ENCODE peak calls at places on chromosomes 16 and 17, in four cellular contexts. J is HFF-Myc; Y is GM06990; L is CD8-positive, alpha-beta T cell. Q is an unnamed sample.

GRCh38 chr17:6471531-6472465 is 27.5 kb downstream of the PIMREG start:
- DNase-seq in J (peak), Y (no peak), L (no peak), Q (no peak)

GRCh38 chr17:57255776-57256681 is at the start of gene MSI2:
- DNase-seq in J (peak), Y (peak), L (peak), Q (peak)

GRCh38 chr16:75087040-75087979 is 29.3 kb downstream of the LDHD start:
- DNase-seq in J (peak), Y (no peak), L (no peak), Q (no peak)

GRCh38 chr16:88650749-88651275 is at the start of gene CYBA:
- DNase-seq in J (no peak), Y (peak), L (peak), Q (peak)

GRCh38 chr17:78541488-78542237 is 35.5 kb downstream of the DNAH17 start:
- DNase-seq in J (no peak), Y (no peak), L (no peak), Q (peak)

GRCh38 chr17:81329279-81329926 is 34.3 kb upstream of the SLC38A10 start:
- DNase-seq in J (peak), Y (peak), L (no peak), Q (peak)

GRCh38 chr16:8853150-8853549 is 15.7 kb downstream of the CARHSP1 start:
- DNase-seq in J (no peak), Y (no peak), L (no peak), Q (no peak)

GRCh38 chr17:49031965-49032928 is 35.1 kb downstream of the IGF2BP1 start:
- DNase-seq in J (peak), Y (peak), L (peak), Q (peak)

GRCh38 chr16:88640520-88641247 is 2.3 kb downstream of the IL17C start:
- DNase-seq in J (no peak), Y (no peak), L (no peak), Q (peak)

GRCh38 chr17:75356260-75356937 is 49.1 kb downstream of the GRB2 start:
- DNase-seq in J (no peak), Y (no peak), L (no peak), Q (no peak)

GRCh38 chr16:15548482-15548891 is 94.5 kb downstream of the MARF1 start:
- DNase-seq in J (no peak), Y (no peak), L (no peak), Q (peak)

GRCh38 chr17:76841776-76842405 is 26.3 kb upstream of the MGAT5B start:
- DNase-seq in J (no peak), Y (no peak), L (no peak), Q (no peak)

GRCh38 chr17:33140413-33141099 is 148.9 kb downstream of the SPACA3 start:
- DNase-seq in J (no peak), Y (no peak), L (no peak), Q (no peak)

GRCh38 chr17:78272181-78272913 is 40.9 kb downstream of the TMEM235 start:
- DNase-seq in J (no peak), Y (no peak), L (no peak), Q (peak)

GRCh38 chr16:89646270-89646669 is 11.2 kb downstream of the CHMP1A start:
- DNase-seq in J (no peak), Y (no peak), L (no peak), Q (no peak)

GRCh38 chr17:67126983-67127382 is 82.6 kb downstream of the CACNG1 start:
- DNase-seq in J (no peak), Y (no peak), L (no peak), Q (no peak)

GRCh38 chr16:363110-364090 is 6.9 kb downstream of the MRPL28 start:
- DNase-seq in J (no peak), Y (no peak), L (no peak), Q (no peak)

GRCh38 chr16:3171855-3172593 is 16.0 kb upstream of the OR1F1 start:
- DNase-seq in J (no peak), Y (peak), L (no peak), Q (peak)

GRCh38 chr17:66272699-66273390 is 29.6 kb upstream of the PRKCA start:
- DNase-seq in J (peak), Y (no peak), L (no peak), Q (no peak)

GRCh38 chr16:87085441-87085840 is 231.8 kb downstream of the C16orf95 start:
- DNase-seq in J (no peak), Y (no peak), L (no peak), Q (no peak)

GRCh38 chr16:59783191-59783590 is 1049.1 kb upstream of the GOT2 start:
- DNase-seq in J (no peak), Y (no peak), L (no peak), Q (no peak)

GRCh38 chr17:82396601-82397435 is 21.3 kb upstream of the HEXD start:
- DNase-seq in J (no peak), Y (no peak), L (no peak), Q (no peak)

GRCh38 chr17:18184143-18185007 is 747 bp downstream of the ALKBH5 start:
- DNase-seq in J (no peak), Y (peak), L (peak), Q (peak)

GRCh38 chr16:50856991-50857390 is 115.1 kb downstream of the CYLD start:
- DNase-seq in J (no peak), Y (no peak), L (peak), Q (no peak)

GRCh38 chr16:46743232-46743719 is 4.9 kb downstream of the MYLK3 start:
- DNase-seq in J (no peak), Y (peak), L (no peak), Q (no peak)

GRCh38 chr17:33725675-33726271 is 432.7 kb upstream of the ASIC2 start:
- DNase-seq in J (no peak), Y (no peak), L (no peak), Q (peak)

GRCh38 chr16:59394526-59394925 is 660.4 kb upstream of the GOT2 start:
- DNase-seq in J (no peak), Y (no peak), L (no peak), Q (no peak)

GRCh38 chr17:60077226-60077625 is 1.5 kb downstream of the HEATR6 start:
- DNase-seq in J (no peak), Y (no peak), L (no peak), Q (no peak)

GRCh38 chr16:8962393-8963009 is 1.2 kb downstream of the USP7 start:
- DNase-seq in J (no peak), Y (peak), L (peak), Q (peak)

GRCh38 chr17:77959926-77960521 is 1.5 kb downstream of the TNRC6C start:
- DNase-seq in J (no peak), Y (no peak), L (peak), Q (no peak)

GRCh38 chr17:68175416-68175815 is 72.4 kb upstream of the AMZ2 start:
- DNase-seq in J (no peak), Y (no peak), L (peak), Q (no peak)

GRCh38 chr17:7932483-7932891 is 481 bp downstream of the CNTROB start:
- DNase-seq in J (peak), Y (no peak), L (no peak), Q (peak)

GRCh38 chr16:84970447-84971127 is 40.7 kb downstream of the ZDHHC7 start:
- DNase-seq in J (peak), Y (peak), L (peak), Q (peak)

GRCh38 chr17:16353702-16354174 is 469 bp upstream of the CENPV start:
- DNase-seq in J (no peak), Y (no peak), L (no peak), Q (no peak)
- TF ChIP-seq CTCF in J (no peak), Y (no peak), L (no peak), Q (no peak)

GRCh38 chr17:63429766-63430165 is 16.3 kb downstream of the CYB561 start:
- DNase-seq in J (no peak), Y (no peak), L (no peak), Q (no peak)

GRCh38 chr17:63430223-63430622 is 15.9 kb downstream of the CYB561 start:
- DNase-seq in J (no peak), Y (no peak), L (no peak), Q (no peak)

GRCh38 chr17:63431618-63431938 is 14.5 kb downstream of the CYB561 start:
- DNase-seq in J (no peak), Y (no peak), L (no peak), Q (no peak)

GRCh38 chr17:63433746-63434591 is 12.1 kb downstream of the CYB561 start:
- DNase-seq in J (peak), Y (no peak), L (no peak), Q (no peak)

DNA sequence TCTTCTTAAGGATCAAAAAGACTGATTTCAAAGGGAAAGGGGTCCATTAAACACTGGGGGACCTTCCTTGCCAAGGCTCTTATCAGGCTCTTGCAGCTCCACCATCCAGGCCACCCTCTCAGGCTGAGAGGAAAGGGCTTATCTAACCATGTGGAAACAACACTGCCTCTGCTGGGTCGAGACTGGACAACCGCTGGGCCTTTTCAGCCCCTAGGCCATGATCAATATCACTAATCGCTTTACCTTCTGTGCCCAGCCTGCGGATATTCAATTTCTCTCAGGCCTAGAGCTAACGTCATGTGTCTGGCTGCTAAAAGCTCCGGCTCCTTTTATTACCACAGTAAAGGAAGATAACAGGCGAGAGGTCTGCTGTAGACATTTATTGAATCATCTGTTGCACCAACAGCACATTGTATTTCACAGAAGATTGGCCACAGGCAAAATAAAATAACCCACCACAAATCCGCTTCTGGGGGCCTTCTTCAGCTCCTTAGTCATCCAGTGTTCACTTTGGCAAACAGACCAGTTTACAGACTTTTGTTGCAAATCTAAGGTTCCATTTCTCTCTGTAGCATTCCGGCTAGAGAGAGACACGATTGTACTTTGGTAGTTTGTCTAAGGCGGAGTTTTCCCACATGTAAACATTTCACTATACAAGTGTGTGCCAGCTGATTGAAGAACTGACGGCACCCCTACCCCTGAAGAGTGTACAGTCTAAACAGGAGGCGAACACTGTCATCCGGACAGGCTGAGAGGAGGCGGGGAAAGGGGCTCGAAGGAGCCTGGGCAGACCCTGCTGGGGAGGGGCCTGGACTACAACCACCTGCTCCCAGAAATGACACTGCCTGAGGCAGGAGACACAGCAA is 13.9 kb downstream of the CYB561 start:
- DNase-seq in J (no peak), Y (no peak), L (no peak), Q (no peak)
- TF ChIP-seq CTCF in J (no peak), Y (no peak), L (no peak), Q (no peak)

GRCh38 chr17:41061969-41062368 is 2.1 kb upstream of the KRTAP2-3 start:
- DNase-seq in J (peak), Y (no peak), L (no peak), Q (no peak)
- TF ChIP-seq CTCF in J (no peak), Y (no peak), L (no peak), Q (no peak)

DNA sequence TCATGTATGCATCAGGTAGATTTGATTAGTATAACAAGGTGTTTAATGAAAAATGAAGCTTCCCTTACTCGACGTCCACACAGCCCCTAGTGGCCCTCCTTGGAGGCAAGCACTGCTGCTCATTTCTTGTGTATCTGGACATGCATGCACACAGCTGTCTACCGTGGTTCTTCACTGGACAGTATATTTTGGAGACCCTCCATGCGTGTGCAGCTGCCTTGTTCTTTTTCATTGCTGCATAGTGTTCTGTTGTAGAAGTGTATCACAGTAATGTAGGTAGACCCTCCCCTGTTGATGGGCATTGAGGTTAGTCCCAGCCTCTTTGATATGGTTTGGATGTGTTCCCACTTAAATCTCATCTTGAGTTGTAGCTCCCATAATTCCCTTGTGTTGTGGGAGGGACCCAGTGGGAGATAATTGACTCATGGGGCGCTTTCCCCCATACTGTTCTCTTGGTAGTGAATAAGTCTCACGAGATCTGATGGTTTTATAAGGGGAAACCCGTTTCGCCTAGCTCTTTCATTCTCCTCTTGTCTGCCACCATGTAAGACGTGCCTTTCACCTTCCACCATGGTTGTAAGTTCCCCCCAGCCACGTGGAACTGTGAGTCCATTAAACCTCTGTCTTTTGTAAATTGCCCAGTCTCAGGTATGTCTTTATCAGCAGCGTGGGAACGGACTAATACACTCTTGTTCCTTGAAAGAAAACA is 6.3 kb downstream of the CMIP start:
- DNase-seq in J (no peak), Y (no peak), L (no peak), Q (no peak)
- TF ChIP-seq CTCF in J (no peak), Y (no peak), L (no peak), Q (no peak)

GRCh38 chr17:22694362-22695227 is 1002.3 kb downstream of the KCNJ18 start:
- DNase-seq in J (no peak), Y (no peak), L (no peak), Q (no peak)
- TF ChIP-seq CTCF in J (peak), Y (peak), L (no peak), Q (peak)

GRCh38 chr17:58665946-58666857 is 25.6 kb downstream of the TEX14 start:
- DNase-seq in J (no peak), Y (no peak), L (no peak), Q (no peak)
- TF ChIP-seq CTCF in J (no peak), Y (no peak), L (no peak), Q (no peak)

GRCh38 chr16:31363721-31364120 is 8.7 kb downstream of the ITGAX start:
- DNase-seq in J (no peak), Y (no peak), L (no peak), Q (no peak)

GRCh38 chr16:31365131-31365865 is 10.3 kb downstream of the ITGAX start:
- DNase-seq in J (no peak), Y (peak), L (no peak), Q (no peak)

GRCh38 chr16:31361201-31362110 is 6.5 kb downstream of the ITGAX start:
- DNase-seq in J (no peak), Y (no peak), L (no peak), Q (no peak)

GRCh38 chr16:31360296-31360695 is 5.3 kb downstream of the ITGAX start:
- DNase-seq in J (no peak), Y (no peak), L (no peak), Q (no peak)

DNA sequence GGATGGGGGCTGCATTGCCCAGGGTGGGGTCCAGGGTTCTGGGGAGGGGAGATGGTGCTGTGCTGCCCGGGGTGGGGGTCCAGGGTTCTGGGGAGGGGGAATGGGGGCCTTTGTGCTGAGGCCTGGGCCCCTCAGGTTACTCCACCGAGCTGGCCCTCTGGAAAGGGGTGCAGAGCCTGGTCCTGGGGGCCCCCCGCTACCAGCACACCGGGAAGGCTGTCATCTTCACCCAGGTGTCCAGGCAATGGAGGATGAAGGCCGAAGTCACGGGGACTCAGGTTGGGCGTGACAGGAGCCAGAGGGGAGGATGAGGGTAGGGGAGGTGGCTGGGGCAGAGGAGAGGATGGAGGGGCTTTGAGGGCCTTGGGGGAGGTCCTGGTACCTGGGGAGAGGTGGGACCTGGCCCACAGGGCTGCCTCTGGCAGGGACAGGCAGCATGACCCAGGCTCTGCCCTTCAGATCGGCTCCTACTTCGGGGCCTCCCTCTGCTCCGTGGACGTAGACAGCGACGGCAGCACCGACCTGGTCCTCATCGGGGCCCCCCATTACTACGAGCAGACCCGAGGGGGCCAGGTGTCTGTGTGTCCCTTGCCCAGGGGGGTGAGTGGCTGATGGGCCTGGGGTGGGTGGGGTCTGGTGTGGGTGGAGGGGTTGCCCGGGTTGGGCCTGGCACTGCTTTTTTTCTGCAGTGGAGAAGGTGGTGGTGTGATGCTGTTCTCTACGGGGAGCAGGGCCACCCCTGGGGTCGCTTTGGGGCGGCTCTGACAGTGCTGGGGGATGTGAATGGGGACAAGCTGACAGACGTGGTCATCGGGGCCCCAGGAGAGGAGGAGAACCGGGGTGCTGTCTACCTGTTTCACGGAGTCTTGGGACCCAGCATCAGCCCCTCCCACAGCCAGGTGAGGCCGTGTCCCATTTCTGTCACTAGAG is 7.8 kb downstream of the ITGAX start:
- DNase-seq in J (no peak), Y (no peak), L (no peak), Q (no peak)
- TF ChIP-seq CTCF in J (no peak), Y (no peak), L (no peak), Q (no peak)

DNA sequence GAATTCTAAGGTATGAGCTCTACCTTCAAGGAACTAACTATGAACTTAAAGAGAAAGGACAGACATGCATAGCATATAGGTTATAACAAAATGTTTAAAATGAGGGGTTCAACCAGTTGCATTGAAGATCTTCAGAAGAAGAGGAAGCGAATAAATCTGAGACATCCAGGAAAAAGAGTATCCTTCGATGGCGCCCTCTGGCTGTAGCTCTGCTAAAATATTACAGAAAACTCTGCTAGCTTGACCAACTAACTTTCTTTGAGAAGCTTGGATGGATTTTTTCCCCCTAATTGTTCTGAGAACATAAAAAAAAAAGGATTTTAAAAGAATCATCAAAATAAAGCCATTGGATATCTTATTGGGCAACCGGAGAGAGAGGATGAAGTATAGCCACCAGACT is 659.9 kb upstream of the SOX9 start:
- DNase-seq in J (no peak), Y (no peak), L (no peak), Q (peak)
- TF ChIP-seq CTCF in J (peak), Y (peak), L (no peak), Q (peak)

Q was measured in Calu3.